ENCODE peak calls at places on chromosomes 6 and 20, in four cellular contexts. One of them, this sample, is unnamed.

GRCh38 chr20:52056203-52057062 is 135.1 kb downstream of the ZFP64 start:
- DNase-seq in WTC11: no peak
- DNase-seq in A549: peak
- DNase-seq in IMR-90: peak
- DNase-seq in this sample: no peak

GRCh38 chr6:42335896-42336295 is 115.8 kb downstream of the TRERF1 start:
- DNase-seq in WTC11: no peak
- DNase-seq in A549: no peak
- DNase-seq in IMR-90: peak
- DNase-seq in this sample: no peak

GRCh38 chr20:17655865-17656489 is 26.1 kb downstream of the RRBP1 start:
- DNase-seq in WTC11: no peak
- DNase-seq in A549: no peak
- DNase-seq in IMR-90: peak
- DNase-seq in this sample: peak

GRCh38 chr20:38143646-38144554 is 21.2 kb downstream of the TGM2 start:
- DNase-seq in WTC11: no peak
- DNase-seq in A549: peak
- DNase-seq in IMR-90: peak
- DNase-seq in this sample: peak

GRCh38 chr6:52415917-52416628 is 4.1 kb upstream of the EFHC1 start:
- DNase-seq in WTC11: no peak
- DNase-seq in A549: no peak
- DNase-seq in IMR-90: peak
- DNase-seq in this sample: no peak

GRCh38 chr6:127855542-127856159 is 45.2 kb downstream of the THEMIS start:
- DNase-seq in WTC11: peak
- DNase-seq in A549: no peak
- DNase-seq in IMR-90: peak
- DNase-seq in this sample: no peak

GRCh38 chr6:106143582-106144139 is 57.5 kb downstream of the PRDM1 start:
- DNase-seq in WTC11: no peak
- DNase-seq in A549: no peak
- DNase-seq in IMR-90: no peak
- DNase-seq in this sample: no peak

GRCh38 chr6:16158943-16159557 is 30.2 kb downstream of the MYLIP start:
- DNase-seq in WTC11: no peak
- DNase-seq in A549: no peak
- DNase-seq in IMR-90: no peak
- DNase-seq in this sample: no peak

GRCh38 chr20:44650777-44651493 is 564 bp downstream of the ADA start:
- DNase-seq in WTC11: no peak
- DNase-seq in A549: no peak
- DNase-seq in IMR-90: no peak
- DNase-seq in this sample: no peak

GRCh38 chr6:136249336-136249735 is 775 bp downstream of the MTFR2 start:
- DNase-seq in WTC11: no peak
- DNase-seq in A549: no peak
- DNase-seq in IMR-90: peak
- DNase-seq in this sample: no peak

GRCh38 chr6:79713701-79714322 is 82.7 kb downstream of the SH3BGRL2 start:
- DNase-seq in WTC11: peak
- DNase-seq in A549: peak
- DNase-seq in IMR-90: peak
- DNase-seq in this sample: peak

GRCh38 chr6:37024665-37025337 is 19.3 kb downstream of the FGD2 start:
- DNase-seq in WTC11: no peak
- DNase-seq in A549: peak
- DNase-seq in IMR-90: peak
- DNase-seq in this sample: no peak

GRCh38 chr6:37027811-37028469 is 22.5 kb downstream of the FGD2 start:
- DNase-seq in WTC11: no peak
- DNase-seq in A549: no peak
- DNase-seq in IMR-90: no peak
- DNase-seq in this sample: no peak

GRCh38 chr6:37029249-37029959 is 23.9 kb downstream of the FGD2 start:
- DNase-seq in WTC11: peak
- DNase-seq in A549: peak
- DNase-seq in IMR-90: peak
- DNase-seq in this sample: peak

GRCh38 chr6:37025621-37026466 is 20.4 kb downstream of the FGD2 start:
- DNase-seq in WTC11: no peak
- DNase-seq in A549: no peak
- DNase-seq in IMR-90: no peak
- DNase-seq in this sample: no peak

DNA sequence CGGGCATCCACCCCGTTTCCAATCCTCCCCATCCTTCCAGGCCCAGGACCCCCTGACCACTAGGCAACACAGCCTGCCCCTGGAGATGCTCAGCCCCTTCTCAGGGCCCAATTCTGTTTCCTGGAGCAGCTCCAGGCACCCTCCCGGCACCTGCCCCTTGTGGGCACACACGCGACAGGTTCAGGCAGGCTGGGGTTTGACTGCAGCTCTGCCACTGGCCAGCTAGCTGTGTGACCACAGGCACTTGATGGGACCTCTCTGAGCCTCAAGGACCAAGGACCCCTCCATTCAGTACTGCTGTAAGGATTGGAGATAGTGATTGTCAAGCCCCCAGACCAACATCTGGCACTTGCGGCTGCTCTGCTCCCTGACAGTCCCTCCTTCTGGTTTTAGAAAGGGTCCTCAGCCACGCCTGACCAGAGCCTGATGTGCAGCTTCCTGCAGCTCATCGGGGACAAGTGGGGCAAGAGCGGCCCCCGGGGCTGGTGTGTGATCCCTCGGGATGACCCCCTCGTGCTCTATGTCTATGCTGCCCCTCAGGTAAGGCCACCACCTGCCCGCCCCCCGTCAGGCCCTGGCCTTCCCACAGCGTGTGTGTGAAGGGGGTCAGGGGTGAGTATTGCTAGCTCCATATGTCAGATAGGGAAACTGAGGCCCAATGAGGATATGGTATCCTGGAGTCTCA is 21.7 kb downstream of the FGD2 start:
- DNase-seq in WTC11: no peak
- DNase-seq in A549: no peak
- DNase-seq in IMR-90: no peak
- DNase-seq in this sample: no peak
- TF ChIP-seq USF2 in WTC11: no peak
- TF ChIP-seq USF2 in A549: no peak
- TF ChIP-seq USF2 in IMR-90: no peak
- TF ChIP-seq USF2 in this sample: no peak

DNA sequence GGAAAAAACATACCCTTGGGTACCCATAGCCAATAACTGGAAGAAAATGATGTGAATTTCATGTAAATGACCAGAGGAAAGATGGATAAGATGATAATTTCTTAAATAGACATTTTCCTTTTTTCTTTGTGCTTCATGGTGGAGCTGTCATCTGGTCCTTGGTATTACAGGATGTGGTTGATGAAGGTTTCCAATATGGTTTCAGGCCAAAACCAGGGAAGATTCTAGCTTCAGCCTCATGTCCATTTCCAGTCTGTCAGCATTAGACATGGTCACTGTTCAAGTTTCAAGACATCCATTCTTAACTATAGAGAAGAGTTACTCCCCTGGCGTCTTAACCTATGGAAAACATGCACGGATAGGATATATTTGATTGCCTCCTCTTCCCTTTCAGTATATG is 63.6 kb downstream of the SSR1 start:
- DNase-seq in WTC11: no peak
- DNase-seq in A549: no peak
- DNase-seq in IMR-90: peak
- DNase-seq in this sample: no peak
- TF ChIP-seq USF2 in WTC11: no peak
- TF ChIP-seq USF2 in A549: no peak
- TF ChIP-seq USF2 in IMR-90: no peak
- TF ChIP-seq USF2 in this sample: no peak

GRCh38 chr20:47727170-47727880 is 58.0 kb downstream of the SULF2 start:
- DNase-seq in WTC11: no peak
- DNase-seq in A549: no peak
- DNase-seq in IMR-90: no peak
- DNase-seq in this sample: no peak
- TF ChIP-seq USF2 in WTC11: no peak
- TF ChIP-seq USF2 in A549: no peak
- TF ChIP-seq USF2 in IMR-90: no peak
- TF ChIP-seq USF2 in this sample: no peak

GRCh38 chr6:81938014-81938761 is 185.7 kb upstream of the TENT5A start:
- DNase-seq in WTC11: no peak
- DNase-seq in A549: peak
- DNase-seq in IMR-90: peak
- DNase-seq in this sample: no peak

GRCh38 chr6:81933648-81934047 is 181.2 kb upstream of the TENT5A start:
- DNase-seq in WTC11: no peak
- DNase-seq in A549: no peak
- DNase-seq in IMR-90: peak
- DNase-seq in this sample: no peak

GRCh38 chr6:81937296-81937937 is 184.9 kb upstream of the TENT5A start:
- DNase-seq in WTC11: no peak
- DNase-seq in A549: no peak
- DNase-seq in IMR-90: peak
- DNase-seq in this sample: no peak

GRCh38 chr6:81933089-81933488 is 180.6 kb upstream of the TENT5A start:
- DNase-seq in WTC11: no peak
- DNase-seq in A549: no peak
- DNase-seq in IMR-90: no peak
- DNase-seq in this sample: no peak

DNA sequence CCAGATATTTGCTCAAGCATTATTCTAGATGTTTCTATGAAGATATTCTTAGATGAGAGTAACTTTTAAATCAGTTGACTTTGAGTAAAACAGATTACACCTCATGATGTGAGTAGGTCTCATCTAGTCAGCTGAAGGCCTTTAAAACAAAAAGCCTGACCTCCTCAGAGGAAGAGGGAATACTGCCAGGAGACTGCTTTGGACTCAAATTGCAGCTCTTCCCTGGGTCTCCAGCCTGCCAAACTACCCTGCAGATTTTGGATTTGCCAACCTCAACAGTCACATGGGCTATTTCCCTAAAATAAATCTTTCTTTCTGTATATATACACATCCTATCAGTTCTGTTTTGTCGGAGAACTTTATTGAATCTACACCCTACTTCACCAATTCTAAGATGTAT is 182.5 kb upstream of the TENT5A start:
- DNase-seq in WTC11: no peak
- DNase-seq in A549: no peak
- DNase-seq in IMR-90: peak
- DNase-seq in this sample: no peak
- TF ChIP-seq USF2 in WTC11: no peak
- TF ChIP-seq USF2 in A549: no peak
- TF ChIP-seq USF2 in IMR-90: no peak
- TF ChIP-seq USF2 in this sample: no peak

DNA sequence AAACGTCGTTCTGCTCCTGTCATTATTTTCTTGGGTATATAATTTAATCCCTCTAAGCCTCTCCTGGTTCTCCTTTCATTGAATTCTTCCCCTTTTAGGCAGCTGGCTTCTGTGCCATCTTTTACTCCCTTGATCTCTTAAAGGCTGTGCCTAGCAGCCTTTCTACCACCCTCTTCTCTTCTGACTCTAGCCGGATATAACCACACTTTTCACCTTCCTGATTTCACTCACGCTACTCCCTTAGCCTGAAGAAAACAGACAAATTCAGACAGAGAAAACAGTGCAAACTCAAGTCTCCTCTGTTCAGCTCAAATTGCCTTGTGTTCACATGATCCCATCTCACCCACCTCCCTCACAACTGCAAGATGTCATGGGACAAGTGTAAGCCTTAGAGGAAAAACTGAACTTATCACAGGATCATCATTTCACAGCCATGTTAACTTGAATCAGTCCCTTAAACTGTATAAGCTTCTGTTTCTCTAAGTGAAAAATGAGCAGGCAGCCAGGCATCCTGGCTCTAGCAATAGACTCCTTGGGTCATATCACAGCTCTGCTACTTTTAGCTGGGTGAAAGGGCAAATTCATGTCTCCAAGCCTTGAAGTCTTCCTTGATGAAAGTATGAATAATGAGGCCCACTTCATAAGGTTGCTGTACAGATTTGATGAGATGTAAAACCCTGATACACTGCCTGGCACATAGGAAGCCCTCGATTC is 66.5 kb upstream of the TENT5A start:
- DNase-seq in WTC11: no peak
- DNase-seq in A549: no peak
- DNase-seq in IMR-90: no peak
- DNase-seq in this sample: no peak
- TF ChIP-seq USF2 in WTC11: no peak
- TF ChIP-seq USF2 in A549: no peak
- TF ChIP-seq USF2 in IMR-90: no peak
- TF ChIP-seq USF2 in this sample: no peak

DNA sequence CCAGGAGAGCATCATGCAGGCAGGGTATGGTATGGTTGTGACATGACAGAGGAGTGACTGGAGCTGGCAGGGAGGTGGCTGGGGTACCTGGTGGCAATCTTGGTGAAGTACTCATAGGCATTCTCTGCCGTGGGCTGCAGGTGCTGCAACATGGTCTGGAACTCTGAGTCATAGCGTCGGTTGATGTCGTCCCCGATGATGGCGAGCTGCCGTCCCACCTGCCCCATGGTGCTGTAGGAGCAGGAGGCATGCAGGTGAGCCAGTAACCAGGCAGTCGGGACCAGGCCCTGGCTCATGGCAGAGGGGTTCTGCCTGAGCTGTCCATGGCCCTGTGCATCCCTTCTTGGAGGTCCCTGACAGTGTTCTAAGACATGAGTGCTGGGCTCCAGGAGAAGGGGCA is 4.9 kb downstream of the BAK1 start:
- DNase-seq in WTC11: no peak
- DNase-seq in A549: no peak
- DNase-seq in IMR-90: no peak
- DNase-seq in this sample: no peak
- TF ChIP-seq USF2 in WTC11: no peak
- TF ChIP-seq USF2 in A549: no peak
- TF ChIP-seq USF2 in IMR-90: no peak
- TF ChIP-seq USF2 in this sample: no peak

DNA sequence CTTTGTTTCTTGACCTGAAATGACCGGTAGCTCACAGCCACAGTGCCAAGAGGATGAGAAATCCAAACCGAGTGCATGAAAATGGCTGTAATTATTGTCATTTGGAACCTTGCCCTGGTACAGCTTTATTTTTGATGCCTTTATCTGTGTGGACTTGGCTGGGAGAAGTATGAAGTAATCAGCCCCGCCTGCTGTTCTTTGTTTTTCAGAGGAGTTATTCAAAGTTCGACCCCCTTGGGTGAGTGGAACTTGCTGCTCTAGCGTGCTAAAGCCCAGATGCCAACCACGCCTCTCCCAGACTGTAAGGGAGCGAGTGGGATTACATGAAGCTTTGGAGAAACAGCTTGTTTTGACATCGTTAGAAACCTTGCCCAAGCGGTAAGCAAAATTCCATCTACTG is 48.3 kb downstream of the ECT2L start:
- DNase-seq in WTC11: no peak
- DNase-seq in A549: no peak
- DNase-seq in IMR-90: peak
- DNase-seq in this sample: no peak
- TF ChIP-seq USF2 in WTC11: no peak
- TF ChIP-seq USF2 in A549: no peak
- TF ChIP-seq USF2 in IMR-90: no peak
- TF ChIP-seq USF2 in this sample: no peak

GRCh38 chr6:123439371-123439770 is 197.4 kb downstream of the TRDN start:
- DNase-seq in WTC11: no peak
- DNase-seq in A549: no peak
- DNase-seq in IMR-90: no peak
- DNase-seq in this sample: no peak
- TF ChIP-seq USF2 in WTC11: no peak
- TF ChIP-seq USF2 in A549: no peak
- TF ChIP-seq USF2 in IMR-90: no peak
- TF ChIP-seq USF2 in this sample: no peak